ENCODE peak calls at places on chromosomes 4 and X, in seven cellular contexts. One of them, this sample, is unnamed.

GRCh38 chr4:40976343-40976742 is 226.6 kb downstream of the NSUN7 start:
- DNase-seq in frontal cortex: no peak
- DNase-seq in T-helper 9 cell: no peak
- DNase-seq in activated naive CD4-positive, alpha-beta T cell treated with anti-CD3 and anti-CD28 coated beads for 36 hours: peak; percentile 47
- DNase-seq in occipital lobe: no peak
- DNase-seq in WTC11: peak; percentile 26
- DNase-seq in brain microvascular endothelial cell: no peak
- DNase-seq in this sample: peak; percentile 56

GRCh38 chrX:103792916-103793540 is 16.4 kb downstream of the PLP1 start:
- DNase-seq in brain microvascular endothelial cell: peak; percentile 42
- DNase-seq in T-helper 9 cell: no peak
- DNase-seq in activated naive CD4-positive, alpha-beta T cell treated with anti-CD3 and anti-CD28 coated beads for 36 hours: no peak
- DNase-seq in WTC11: no peak
- DNase-seq in occipital lobe: no peak
- DNase-seq in frontal cortex: no peak
- DNase-seq in this sample: no peak

GRCh38 chrX:110409925-110410324 is 51.3 kb downstream of the RTL9 start:
- DNase-seq in brain microvascular endothelial cell: peak; percentile 61
- DNase-seq in WTC11: no peak
- DNase-seq in frontal cortex: no peak
- DNase-seq in occipital lobe: no peak
- DNase-seq in T-helper 9 cell: no peak
- DNase-seq in activated naive CD4-positive, alpha-beta T cell treated with anti-CD3 and anti-CD28 coated beads for 36 hours: peak; percentile 43
- DNase-seq in this sample: no peak

GRCh38 chr4:151573945-151574344 is 165.0 kb downstream of the FHIP1A start:
- DNase-seq in frontal cortex: no peak
- DNase-seq in brain microvascular endothelial cell: peak; percentile 2
- DNase-seq in occipital lobe: no peak
- DNase-seq in T-helper 9 cell: no peak
- DNase-seq in activated naive CD4-positive, alpha-beta T cell treated with anti-CD3 and anti-CD28 coated beads for 36 hours: no peak
- DNase-seq in WTC11: no peak
- DNase-seq in this sample: no peak

GRCh38 chrX:149992918-149993317 is 54.6 kb upstream of the EOLA2 start:
- DNase-seq in T-helper 9 cell: no peak
- DNase-seq in brain microvascular endothelial cell: no peak
- DNase-seq in activated naive CD4-positive, alpha-beta T cell treated with anti-CD3 and anti-CD28 coated beads for 36 hours: no peak
- DNase-seq in occipital lobe: no peak
- DNase-seq in WTC11: no peak
- DNase-seq in frontal cortex: no peak
- DNase-seq in this sample: no peak

GRCh38 chr4:30875659-30876269 is 155.6 kb downstream of the PCDH7 start:
- DNase-seq in occipital lobe: no peak
- DNase-seq in activated naive CD4-positive, alpha-beta T cell treated with anti-CD3 and anti-CD28 coated beads for 36 hours: no peak
- DNase-seq in frontal cortex: no peak
- DNase-seq in WTC11: no peak
- DNase-seq in T-helper 9 cell: no peak
- DNase-seq in brain microvascular endothelial cell: no peak
- DNase-seq in this sample: no peak

GRCh38 chr4:52192697-52193096 is 141.6 kb downstream of the SPATA18 start:
- DNase-seq in occipital lobe: no peak
- DNase-seq in brain microvascular endothelial cell: no peak
- DNase-seq in frontal cortex: no peak
- DNase-seq in activated naive CD4-positive, alpha-beta T cell treated with anti-CD3 and anti-CD28 coated beads for 36 hours: no peak
- DNase-seq in T-helper 9 cell: no peak
- DNase-seq in WTC11: no peak
- DNase-seq in this sample: no peak

GRCh38 chr4:15420642-15421041 is 7.2 kb upstream of the C1QTNF7 start:
- DNase-seq in T-helper 9 cell: no peak
- DNase-seq in frontal cortex: no peak
- DNase-seq in activated naive CD4-positive, alpha-beta T cell treated with anti-CD3 and anti-CD28 coated beads for 36 hours: no peak
- DNase-seq in occipital lobe: peak; percentile 16
- DNase-seq in brain microvascular endothelial cell: peak; percentile 77
- DNase-seq in WTC11: no peak
- DNase-seq in this sample: no peak

GRCh38 chr4:47837582-47838294 is at the start of gene CORIN:
- DNase-seq in activated naive CD4-positive, alpha-beta T cell treated with anti-CD3 and anti-CD28 coated beads for 36 hours: peak; percentile 59
- DNase-seq in occipital lobe: no peak
- DNase-seq in brain microvascular endothelial cell: no peak
- DNase-seq in T-helper 9 cell: peak; percentile 10
- DNase-seq in WTC11: peak; percentile 53
- DNase-seq in frontal cortex: no peak
- DNase-seq in this sample: peak; percentile 67

GRCh38 chrX:111515298-111515697 is 3.9 kb downstream of the SERTM2 start:
- DNase-seq in brain microvascular endothelial cell: no peak
- DNase-seq in frontal cortex: no peak
- DNase-seq in WTC11: no peak
- DNase-seq in activated naive CD4-positive, alpha-beta T cell treated with anti-CD3 and anti-CD28 coated beads for 36 hours: no peak
- DNase-seq in T-helper 9 cell: no peak
- DNase-seq in occipital lobe: no peak
- DNase-seq in this sample: no peak

GRCh38 chr4:95701500-95701899 is 138.4 kb upstream of the PDHA2 start:
- DNase-seq in frontal cortex: no peak
- DNase-seq in T-helper 9 cell: no peak
- DNase-seq in brain microvascular endothelial cell: peak; percentile 9
- DNase-seq in occipital lobe: no peak
- DNase-seq in WTC11: no peak
- DNase-seq in activated naive CD4-positive, alpha-beta T cell treated with anti-CD3 and anti-CD28 coated beads for 36 hours: no peak
- DNase-seq in this sample: no peak

GRCh38 chr4:147509386-147509785 is 28.5 kb downstream of the EDNRA start:
- DNase-seq in brain microvascular endothelial cell: peak; percentile 60
- DNase-seq in WTC11: peak; percentile 22
- DNase-seq in occipital lobe: no peak
- DNase-seq in frontal cortex: no peak
- DNase-seq in T-helper 9 cell: no peak
- DNase-seq in activated naive CD4-positive, alpha-beta T cell treated with anti-CD3 and anti-CD28 coated beads for 36 hours: no peak
- DNase-seq in this sample: no peak

GRCh38 chrX:112846114-112846513 is 5.5 kb upstream of the AMOT start:
- DNase-seq in frontal cortex: no peak
- DNase-seq in activated naive CD4-positive, alpha-beta T cell treated with anti-CD3 and anti-CD28 coated beads for 36 hours: no peak
- DNase-seq in WTC11: no peak
- DNase-seq in brain microvascular endothelial cell: no peak
- DNase-seq in T-helper 9 cell: no peak
- DNase-seq in occipital lobe: no peak
- DNase-seq in this sample: no peak

GRCh38 chrX:111511477-111511876 is at the start of gene SERTM2:
- DNase-seq in frontal cortex: no peak
- DNase-seq in occipital lobe: no peak
- DNase-seq in T-helper 9 cell: no peak
- DNase-seq in brain microvascular endothelial cell: no peak
- DNase-seq in activated naive CD4-positive, alpha-beta T cell treated with anti-CD3 and anti-CD28 coated beads for 36 hours: peak; percentile 3
- DNase-seq in WTC11: peak; percentile 9
- DNase-seq in this sample: peak; percentile 29

GRCh38 chrX:154378059-154378798 is 866 bp upstream of the EMD start:
- DNase-seq in brain microvascular endothelial cell: no peak
- DNase-seq in T-helper 9 cell: no peak
- DNase-seq in WTC11: peak; percentile 29
- DNase-seq in frontal cortex: no peak
- DNase-seq in occipital lobe: no peak
- DNase-seq in activated naive CD4-positive, alpha-beta T cell treated with anti-CD3 and anti-CD28 coated beads for 36 hours: peak; percentile 23
- DNase-seq in this sample: peak; percentile 56

GRCh38 chr4:124030038-124030638 is 633.5 kb downstream of the SPRY1 start:
- DNase-seq in WTC11: no peak
- DNase-seq in frontal cortex: no peak
- DNase-seq in brain microvascular endothelial cell: no peak
- DNase-seq in activated naive CD4-positive, alpha-beta T cell treated with anti-CD3 and anti-CD28 coated beads for 36 hours: no peak
- DNase-seq in occipital lobe: no peak
- DNase-seq in T-helper 9 cell: no peak
- DNase-seq in this sample: no peak

GRCh38 chr4:121712001-121712655 is 15.3 kb upstream of the ANXA5 start:
- DNase-seq in brain microvascular endothelial cell: no peak
- DNase-seq in T-helper 9 cell: no peak
- DNase-seq in activated naive CD4-positive, alpha-beta T cell treated with anti-CD3 and anti-CD28 coated beads for 36 hours: no peak
- DNase-seq in occipital lobe: no peak
- DNase-seq in frontal cortex: no peak
- DNase-seq in WTC11: no peak
- DNase-seq in this sample: no peak

GRCh38 chrX:40104649-40105015 is 6.9 kb upstream of the BCOR start:
- DNase-seq in occipital lobe: peak; percentile 20
- DNase-seq in T-helper 9 cell: no peak
- DNase-seq in brain microvascular endothelial cell: no peak
- DNase-seq in WTC11: no peak
- DNase-seq in frontal cortex: peak; percentile 52
- DNase-seq in activated naive CD4-positive, alpha-beta T cell treated with anti-CD3 and anti-CD28 coated beads for 36 hours: no peak
- DNase-seq in this sample: peak; percentile 50

GRCh38 chrX:9429767-9430166 is 35.1 kb upstream of the TBL1X start:
- DNase-seq in frontal cortex: no peak
- DNase-seq in T-helper 9 cell: no peak
- DNase-seq in WTC11: no peak
- DNase-seq in brain microvascular endothelial cell: no peak
- DNase-seq in occipital lobe: no peak
- DNase-seq in activated naive CD4-positive, alpha-beta T cell treated with anti-CD3 and anti-CD28 coated beads for 36 hours: no peak
- DNase-seq in this sample: no peak

GRCh38 chr4:15882675-15883086 is 55.9 kb downstream of the FGFBP1 start:
- DNase-seq in WTC11: peak; percentile 44
- DNase-seq in frontal cortex: no peak
- DNase-seq in T-helper 9 cell: peak; percentile 10
- DNase-seq in activated naive CD4-positive, alpha-beta T cell treated with anti-CD3 and anti-CD28 coated beads for 36 hours: peak; percentile 57
- DNase-seq in brain microvascular endothelial cell: peak; percentile 41
- DNase-seq in occipital lobe: peak; percentile 19
- DNase-seq in this sample: peak; percentile 65

GRCh38 chr4:19577121-19577520 is 674.6 kb upstream of the SLIT2 start:
- DNase-seq in activated naive CD4-positive, alpha-beta T cell treated with anti-CD3 and anti-CD28 coated beads for 36 hours: no peak
- DNase-seq in T-helper 9 cell: no peak
- DNase-seq in WTC11: no peak
- DNase-seq in brain microvascular endothelial cell: no peak
- DNase-seq in occipital lobe: no peak
- DNase-seq in frontal cortex: no peak
- DNase-seq in this sample: no peak

GRCh38 chrX:20265221-20265725 is 1.4 kb downstream of the RPS6KA3 start:
- DNase-seq in brain microvascular endothelial cell: peak; percentile 87
- DNase-seq in frontal cortex: peak; percentile 36
- DNase-seq in activated naive CD4-positive, alpha-beta T cell treated with anti-CD3 and anti-CD28 coated beads for 36 hours: peak; percentile 75
- DNase-seq in WTC11: peak; percentile 12
- DNase-seq in T-helper 9 cell: peak; percentile 47
- DNase-seq in occipital lobe: peak; percentile 13
- DNase-seq in this sample: peak; percentile 19

GRCh38 chr4:44257461-44257860 is 191.1 kb downstream of the KCTD8 start:
- DNase-seq in occipital lobe: no peak
- DNase-seq in frontal cortex: no peak
- DNase-seq in activated naive CD4-positive, alpha-beta T cell treated with anti-CD3 and anti-CD28 coated beads for 36 hours: no peak
- DNase-seq in T-helper 9 cell: no peak
- DNase-seq in WTC11: no peak
- DNase-seq in brain microvascular endothelial cell: no peak
- DNase-seq in this sample: no peak

GRCh38 chrX:136754641-136755040 is 26.1 kb downstream of the ARHGEF6 start:
- DNase-seq in WTC11: no peak
- DNase-seq in brain microvascular endothelial cell: no peak
- DNase-seq in activated naive CD4-positive, alpha-beta T cell treated with anti-CD3 and anti-CD28 coated beads for 36 hours: peak; percentile 55
- DNase-seq in occipital lobe: no peak
- DNase-seq in frontal cortex: no peak
- DNase-seq in T-helper 9 cell: no peak
- DNase-seq in this sample: no peak

GRCh38 chr4:6885953-6886557 is 23.6 kb upstream of the TBC1D14 start:
- DNase-seq in occipital lobe: peak; percentile 52
- DNase-seq in frontal cortex: peak; percentile 65
- DNase-seq in activated naive CD4-positive, alpha-beta T cell treated with anti-CD3 and anti-CD28 coated beads for 36 hours: peak; percentile 57
- DNase-seq in brain microvascular endothelial cell: peak; percentile 38
- DNase-seq in T-helper 9 cell: no peak
- DNase-seq in WTC11: no peak
- DNase-seq in this sample: no peak

GRCh38 chr4:141771889-141772830 is 135.8 kb downstream of the IL15 start:
- DNase-seq in activated naive CD4-positive, alpha-beta T cell treated with anti-CD3 and anti-CD28 coated beads for 36 hours: no peak
- DNase-seq in brain microvascular endothelial cell: no peak
- DNase-seq in frontal cortex: no peak
- DNase-seq in occipital lobe: no peak
- DNase-seq in WTC11: no peak
- DNase-seq in T-helper 9 cell: no peak
- DNase-seq in this sample: no peak

GRCh38 chrX:151384807-151385206 is 12.2 kb upstream of the VMA21 start:
- DNase-seq in occipital lobe: no peak
- DNase-seq in frontal cortex: no peak
- DNase-seq in brain microvascular endothelial cell: no peak
- DNase-seq in activated naive CD4-positive, alpha-beta T cell treated with anti-CD3 and anti-CD28 coated beads for 36 hours: no peak
- DNase-seq in T-helper 9 cell: no peak
- DNase-seq in WTC11: no peak
- DNase-seq in this sample: no peak

GRCh38 chrX:79270401-79270800 is 96.7 kb downstream of the ITM2A start:
- DNase-seq in WTC11: peak; percentile 45
- DNase-seq in brain microvascular endothelial cell: no peak
- DNase-seq in T-helper 9 cell: peak; percentile 56
- DNase-seq in occipital lobe: no peak
- DNase-seq in activated naive CD4-positive, alpha-beta T cell treated with anti-CD3 and anti-CD28 coated beads for 36 hours: peak; percentile 88
- DNase-seq in frontal cortex: no peak
- DNase-seq in this sample: no peak

GRCh38 chrX:97310373-97310772 is 426.7 kb downstream of the RPA4 start:
- DNase-seq in brain microvascular endothelial cell: no peak
- DNase-seq in WTC11: no peak
- DNase-seq in occipital lobe: no peak
- DNase-seq in T-helper 9 cell: no peak
- DNase-seq in frontal cortex: no peak
- DNase-seq in activated naive CD4-positive, alpha-beta T cell treated with anti-CD3 and anti-CD28 coated beads for 36 hours: no peak
- DNase-seq in this sample: no peak

GRCh38 chr4:38470708-38471262 is 193.2 kb upstream of the KLF3 start:
- DNase-seq in T-helper 9 cell: no peak
- DNase-seq in activated naive CD4-positive, alpha-beta T cell treated with anti-CD3 and anti-CD28 coated beads for 36 hours: no peak
- DNase-seq in frontal cortex: no peak
- DNase-seq in WTC11: no peak
- DNase-seq in brain microvascular endothelial cell: no peak
- DNase-seq in occipital lobe: no peak
- DNase-seq in this sample: no peak

GRCh38 chr4:11614426-11614825 is 185.7 kb upstream of the HS3ST1 start:
- DNase-seq in T-helper 9 cell: no peak
- DNase-seq in WTC11: no peak
- DNase-seq in activated naive CD4-positive, alpha-beta T cell treated with anti-CD3 and anti-CD28 coated beads for 36 hours: no peak
- DNase-seq in occipital lobe: no peak
- DNase-seq in brain microvascular endothelial cell: no peak
- DNase-seq in frontal cortex: no peak
- DNase-seq in this sample: no peak

GRCh38 chr4:53861856-53862610 is 202.4 kb downstream of the CHIC2 start:
- DNase-seq in brain microvascular endothelial cell: peak; percentile 70
- DNase-seq in WTC11: no peak
- DNase-seq in T-helper 9 cell: no peak
- DNase-seq in frontal cortex: no peak
- DNase-seq in occipital lobe: no peak
- DNase-seq in activated naive CD4-positive, alpha-beta T cell treated with anti-CD3 and anti-CD28 coated beads for 36 hours: no peak
- DNase-seq in this sample: peak; percentile 91

GRCh38 chr4:173538148-173538902 is 8.3 kb upstream of the HAND2 start:
- DNase-seq in activated naive CD4-positive, alpha-beta T cell treated with anti-CD3 and anti-CD28 coated beads for 36 hours: peak; percentile 11
- DNase-seq in frontal cortex: peak; percentile 19
- DNase-seq in occipital lobe: no peak
- DNase-seq in WTC11: peak; percentile 49
- DNase-seq in T-helper 9 cell: no peak
- DNase-seq in brain microvascular endothelial cell: no peak
- DNase-seq in this sample: peak; percentile 51

GRCh38 chr4:116702949-116703348 is 382.4 kb downstream of the TRAM1L1 start:
- DNase-seq in activated naive CD4-positive, alpha-beta T cell treated with anti-CD3 and anti-CD28 coated beads for 36 hours: no peak
- DNase-seq in WTC11: no peak
- DNase-seq in frontal cortex: no peak
- DNase-seq in T-helper 9 cell: no peak
- DNase-seq in occipital lobe: no peak
- DNase-seq in brain microvascular endothelial cell: no peak
- DNase-seq in this sample: no peak

GRCh38 chr4:54229631-54230478 is 762 bp downstream of the PDGFRA start:
- DNase-seq in activated naive CD4-positive, alpha-beta T cell treated with anti-CD3 and anti-CD28 coated beads for 36 hours: no peak
- DNase-seq in T-helper 9 cell: no peak
- DNase-seq in WTC11: peak; percentile 38
- DNase-seq in brain microvascular endothelial cell: peak; percentile 16
- DNase-seq in occipital lobe: no peak
- DNase-seq in frontal cortex: peak; percentile 19
- DNase-seq in this sample: peak; percentile 41

GRCh38 chr4:17276821-17277220 is 235.1 kb downstream of the QDPR start:
- DNase-seq in frontal cortex: no peak
- DNase-seq in brain microvascular endothelial cell: peak; percentile 45
- DNase-seq in WTC11: no peak
- DNase-seq in T-helper 9 cell: no peak
- DNase-seq in occipital lobe: no peak
- DNase-seq in activated naive CD4-positive, alpha-beta T cell treated with anti-CD3 and anti-CD28 coated beads for 36 hours: no peak
- DNase-seq in this sample: no peak

GRCh38 chrX:46375831-46376230 is 169.4 kb downstream of the ZNF674 start:
- DNase-seq in WTC11: no peak
- DNase-seq in activated naive CD4-positive, alpha-beta T cell treated with anti-CD3 and anti-CD28 coated beads for 36 hours: no peak
- DNase-seq in occipital lobe: no peak
- DNase-seq in frontal cortex: no peak
- DNase-seq in T-helper 9 cell: no peak
- DNase-seq in brain microvascular endothelial cell: no peak
- DNase-seq in this sample: no peak

GRCh38 chr4:109921384-109921808 is 8.7 kb downstream of the EGF start:
- DNase-seq in occipital lobe: peak; percentile 3
- DNase-seq in frontal cortex: no peak
- DNase-seq in activated naive CD4-positive, alpha-beta T cell treated with anti-CD3 and anti-CD28 coated beads for 36 hours: no peak
- DNase-seq in WTC11: no peak
- DNase-seq in T-helper 9 cell: no peak
- DNase-seq in brain microvascular endothelial cell: peak; percentile 88
- DNase-seq in this sample: no peak